ENCODE peak calls at places on chromosomes 1 and 21, in four cellular contexts. J is caudate nucleus; A is HAP-1; H is stimulated activated CD4-positive, alpha-beta T cell treated with anti-CD3 and anti-CD28 coated beads, Interleukin-15, amount 100 ng/mL, for 48 hours. D is an unnamed sample.

GRCh38 chr1:19447550-19447949 is 37.8 kb downstream of the CAPZB start:
- DNase-seq in J (no peak), A (no peak), H (no peak), D (no peak)

GRCh38 chr1:211183924-211184323 is 50.0 kb upstream of the KCNH1 start:
- DNase-seq in J (no peak), A (no peak), H (no peak), D (no peak)

GRCh38 chr1:34280509-34280908 is 103.8 kb downstream of the C1orf94 start:
- DNase-seq in J (no peak), A (no peak), H (no peak), D (no peak)

GRCh38 chr1:162056043-162056442 is 13.4 kb upstream of the NOS1AP start:
- DNase-seq in J (peak; percentile 36), A (peak; percentile 62), H (peak; percentile 35), D (no peak)

GRCh38 chr1:53899206-53899628 is 5.2 kb downstream of the DIO1 start:
- DNase-seq in J (no peak), A (no peak), H (no peak), D (peak; percentile 11)

GRCh38 chr21:42161957-42162681 is 56.8 kb upstream of the ABCG1 start:
- DNase-seq in J (no peak), A (no peak), H (peak; percentile 26), D (no peak)

GRCh38 chr1:165449121-165449520 is 4.2 kb upstream of the RXRG start:
- DNase-seq in J (no peak), A (no peak), H (no peak), D (no peak)

GRCh38 chr1:101238041-101238515 is 1.3 kb downstream of the S1PR1 start:
- DNase-seq in J (no peak), A (no peak), H (peak; percentile 62), D (no peak)

GRCh38 chr21:45228171-45228641 is 59.5 kb downstream of the POFUT2 start:
- DNase-seq in J (no peak), A (no peak), H (peak; percentile 75), D (peak; percentile 93)

GRCh38 chr1:208410409-208410808 is 166.2 kb upstream of the PLXNA2 start:
- DNase-seq in J (no peak), A (no peak), H (no peak), D (no peak)

GRCh38 chr1:155170806-155171205 is 2.3 kb downstream of the KRTCAP2 start:
- DNase-seq in J (no peak), A (no peak), H (no peak), D (no peak)

GRCh38 chr21:37366488-37367300 is at the start of gene DYRK1A:
- DNase-seq in J (peak; percentile 97), A (peak; percentile 96), H (peak; percentile 97), D (peak; percentile 96)

GRCh38 chr1:212686069-212686468 is 13.6 kb downstream of the BATF3 start:
- DNase-seq in J (no peak), A (no peak), H (no peak), D (no peak)

GRCh38 chr1:156838972-156839371 is 19.9 kb downstream of the INSRR start:
- DNase-seq in J (no peak), A (no peak), H (no peak), D (no peak)

GRCh38 chr1:214952648-214953047 is 129.9 kb upstream of the KCNK2 start:
- DNase-seq in J (no peak), A (peak; percentile 16), H (no peak), D (no peak)

GRCh38 chr1:44154049-44154448 is 12.6 kb upstream of the KLF18 start:
- DNase-seq in J (no peak), A (peak; percentile 50), H (no peak), D (no peak)

GRCh38 chr21:45130324-45130774 is 56.0 kb downstream of the ADARB1 start:
- DNase-seq in J (no peak), A (no peak), H (no peak), D (no peak)

GRCh38 chr1:240404286-240404685 is 207.7 kb downstream of the GREM2 start:
- DNase-seq in J (no peak), A (no peak), H (no peak), D (no peak)

GRCh38 chr1:35856964-35857363 is 26.0 kb upstream of the AGO1 start:
- DNase-seq in J (no peak), A (no peak), H (no peak), D (no peak)

GRCh38 chr1:152035406-152036315 is 1.1 kb downstream of the S100A11 start:
- DNase-seq in J (no peak), A (peak; percentile 33), H (no peak), D (no peak)

GRCh38 chr1:204201651-204202050 is 5.4 kb upstream of the KISS1 start:
- DNase-seq in J (no peak), A (no peak), H (no peak), D (no peak)

GRCh38 chr1:84348240-84348555 is 46.7 kb downstream of the SAMD13 start:
- DNase-seq in J (no peak), A (no peak), H (no peak), D (no peak)

GRCh38 chr1:56263908-56264307 is 315.5 kb downstream of the PLPP3 start:
- DNase-seq in J (no peak), A (no peak), H (no peak), D (no peak)

GRCh38 chr1:189619682-189620332 is 857.9 kb downstream of the BRINP3 start:
- DNase-seq in J (no peak), A (peak; percentile 6), H (no peak), D (no peak)

GRCh38 chr1:224747578-224747977 is 131.5 kb downstream of the CNIH3 start:
- DNase-seq in J (no peak), A (no peak), H (peak; percentile 4), D (no peak)

D was measured in AG09309.